ENCODE peak calls at places on chromosomes 4 and X, in four cellular contexts. O is AG10803, M is WTC11, T is IMR-90. I is an unnamed sample.

GRCh38 chr4:37981425-37981824 is 21.2 kb downstream of the PTTG2 start:
- DNase-seq in O (no peak), T (no peak), M (no peak), I (no peak)

GRCh38 chr4:8205749-8206611 is 6.9 kb downstream of the SH3TC1 start:
- DNase-seq in M (no peak), O (no peak), T (no peak), I (no peak)

GRCh38 chr4:118356731-118357130 is 3.9 kb upstream of the PRSS12 start:
- DNase-seq in O (peak), M (no peak), T (peak), I (no peak)

GRCh38 chr4:119729815-119730643 is 101.4 kb upstream of the PDE5A start:
- DNase-seq in O (peak), M (no peak), T (peak), I (no peak)

GRCh38 chr4:2271279-2272025 is 9.5 kb upstream of the MXD4 start:
- DNase-seq in O (no peak), M (no peak), T (no peak), I (no peak)

GRCh38 chrX:25196221-25196620 is 180.5 kb upstream of the ARX start:
- DNase-seq in M (no peak), T (no peak), O (no peak), I (no peak)

GRCh38 chr4:7815562-7815961 is 124.1 kb downstream of the AFAP1 start:
- DNase-seq in T (peak), M (no peak), O (peak), I (no peak)

GRCh38 chr4:20255823-20256222 is 4.1 kb downstream of the SLIT2 start:
- DNase-seq in O (no peak), M (no peak), T (no peak), I (no peak)

GRCh38 chrX:21529771-21530170 is 128.4 kb downstream of the KLHL34 start:
- DNase-seq in T (peak), O (no peak), M (no peak), I (no peak)

GRCh38 chr4:52863324-52863723 is 1.2 kb downstream of the RASL11B start:
- DNase-seq in M (no peak), T (no peak), O (no peak), I (no peak)

GRCh38 chrX:18377802-18378201 is 23.3 kb upstream of the SCML2 start:
- DNase-seq in O (peak), T (peak), M (peak), I (peak)

GRCh38 chrX:24229967-24230366 is 80.4 kb downstream of the ZFX start:
- DNase-seq in O (no peak), M (no peak), T (no peak), I (no peak)

GRCh38 chr4:163415668-163416067 is 57.9 kb downstream of the TKTL2 start:
- DNase-seq in M (no peak), O (no peak), T (no peak), I (no peak)

GRCh38 chr4:40581254-40582140 is 48.2 kb downstream of the RBM47 start:
- DNase-seq in M (no peak), O (no peak), T (no peak), I (no peak)

GRCh38 chrX:151754042-151754419 is 19.5 kb downstream of the CNGA2 start:
- DNase-seq in O (peak), M (no peak), T (peak), I (no peak)

GRCh38 chr4:132180020-132180427 is 969.1 kb upstream of the PCDH10 start:
- DNase-seq in T (peak), M (no peak), O (peak), I (no peak)

GRCh38 chr4:22264261-22264660 is 251.6 kb downstream of the ADGRA3 start:
- DNase-seq in M (no peak), T (no peak), O (no peak), I (no peak)

GRCh38 chrX:132226169-132226568 is 6.9 kb upstream of the RAP2C start:
- DNase-seq in T (peak), O (peak), M (no peak), I (no peak)
- TF ChIP-seq CTCF in T (peak), O (peak), M (no peak), I (peak)

DNA sequence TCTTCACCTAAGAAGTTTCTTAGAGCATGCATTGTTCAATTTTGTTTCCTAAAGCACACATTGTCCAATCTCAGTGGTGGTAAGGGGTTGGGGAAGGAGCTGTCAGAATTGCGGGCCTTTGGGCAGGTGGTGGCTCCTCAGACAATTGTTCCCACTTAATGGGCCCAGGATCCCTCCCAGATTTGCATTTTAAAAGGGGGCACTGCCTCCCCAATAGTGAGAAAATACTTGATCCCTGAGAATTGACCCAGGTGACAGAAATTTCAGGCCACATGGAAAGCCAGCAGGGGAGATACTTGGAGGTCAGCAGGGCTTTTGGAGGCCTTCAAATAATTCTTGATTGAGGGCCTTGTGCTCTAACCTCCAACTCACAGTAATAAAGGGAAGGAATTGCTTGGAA is 217.1 kb downstream of the ZNF674 start:
- DNase-seq in T (no peak), M (no peak), O (no peak), I (no peak)
- TF ChIP-seq CTCF in T (no peak), M (no peak), O (no peak), I (no peak)

GRCh38 chrX:10190367-10190766 is 33.6 kb downstream of the CLCN4 start:
- DNase-seq in M (no peak), O (peak), T (peak), I (peak)
- TF ChIP-seq CTCF in M (no peak), O (peak), T (peak), I (peak)

GRCh38 chrX:101357166-101357795 is 8.7 kb upstream of the TIMM8A start:
- DNase-seq in M (no peak), O (peak), T (peak), I (no peak)
- TF ChIP-seq CTCF in M (no peak), O (peak), T (peak), I (peak)

GRCh38 chr4:177441061-177441802 is 1.0 kb downstream of the AGA start:
- DNase-seq in O (peak), T (peak), M (no peak), I (no peak)
- TF ChIP-seq CTCF in O (peak), T (no peak), M (no peak), I (no peak)

GRCh38 chrX:55714111-55714510 is 3.4 kb upstream of the RRAGB start:
- DNase-seq in T (no peak), O (no peak), M (no peak), I (no peak)

GRCh38 chrX:55717521-55718497 is at the start of gene RRAGB:
- DNase-seq in T (peak), O (peak), M (peak), I (peak)

GRCh38 chrX:55713635-55714034 is 3.9 kb upstream of the RRAGB start:
- DNase-seq in T (no peak), M (no peak), O (no peak), I (no peak)

GRCh38 chrX:55716937-55717336 is 612 bp upstream of the RRAGB start:
- DNase-seq in M (no peak), O (no peak), T (no peak), I (no peak)

GRCh38 chrX:55715847-55716246 is 1.7 kb upstream of the RRAGB start:
- DNase-seq in M (peak), O (no peak), T (no peak), I (no peak)
- TF ChIP-seq CTCF in M (no peak), O (no peak), T (no peak), I (no peak)

DNA sequence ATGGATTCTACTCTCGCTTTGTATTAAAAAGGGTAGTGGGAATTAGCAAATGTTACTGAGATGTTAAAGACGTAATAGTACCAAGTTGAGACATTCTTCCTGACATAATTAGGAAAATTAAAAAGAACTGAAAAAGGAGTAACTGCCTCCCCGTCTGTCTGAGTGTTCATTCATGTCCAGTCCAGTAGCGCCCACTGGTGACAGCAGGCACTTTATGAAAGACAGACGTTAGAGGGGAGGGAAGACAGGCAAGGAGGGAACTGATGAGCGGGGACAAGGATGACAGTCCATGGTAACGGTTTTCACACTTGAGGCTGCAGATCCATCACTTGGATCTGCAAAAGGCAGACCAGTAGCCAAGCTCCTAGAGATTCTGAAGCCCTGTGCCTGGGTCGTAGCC is 326.7 kb downstream of the STK32B start:
- DNase-seq in M (peak), O (peak), T (peak), I (no peak)
- TF ChIP-seq CTCF in M (no peak), O (peak), T (peak), I (no peak)

GRCh38 chr4:95362906-95363578 is 185.7 kb downstream of the UNC5C start:
- DNase-seq in T (peak), O (no peak), M (peak), I (peak)
- TF ChIP-seq CTCF in T (no peak), O (no peak), M (no peak), I (peak)

DNA sequence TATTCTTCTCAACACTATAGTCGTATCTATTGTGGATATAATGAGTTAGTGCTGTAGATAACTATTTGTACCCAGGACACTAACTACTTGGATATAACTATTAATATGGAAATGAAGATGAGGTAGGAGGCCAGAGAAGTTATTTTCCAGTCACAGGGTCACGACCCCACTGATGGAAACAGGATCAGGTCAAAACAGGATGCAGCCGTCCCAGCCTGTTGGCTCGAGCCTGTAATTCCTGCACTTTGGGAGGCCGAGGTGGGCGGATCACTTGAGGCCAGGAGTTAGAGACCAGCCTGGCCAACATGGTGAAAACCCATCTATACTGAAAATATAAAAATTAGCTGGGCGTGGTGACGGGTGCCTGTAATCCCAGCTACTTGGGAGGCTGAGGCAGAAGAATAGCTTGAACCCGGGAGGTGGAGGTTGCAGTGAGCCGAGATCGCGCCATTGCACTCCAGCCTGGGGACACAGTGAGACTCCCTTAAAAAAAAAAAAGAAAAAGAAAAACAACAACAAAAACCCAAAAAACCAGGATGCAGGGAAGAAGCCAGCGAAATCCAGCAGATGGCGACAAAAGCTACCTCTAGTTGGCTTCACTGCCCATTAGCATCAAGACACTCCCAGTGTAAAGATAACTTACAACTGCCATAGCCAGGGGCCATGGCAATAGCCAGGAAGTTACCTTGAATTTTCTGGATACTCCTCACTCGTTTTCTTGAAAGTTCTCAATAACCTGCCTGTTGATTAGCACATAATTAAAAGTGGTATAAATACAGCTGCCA is 37.9 kb upstream of the NKAP start:
- DNase-seq in O (peak), M (peak), T (peak), I (peak)
- TF ChIP-seq CTCF in O (peak), M (no peak), T (peak), I (peak)

I was measured in nephron progenitor cell.